ENCODE peak calls at places on chromosomes 7 and 10, in eight cellular contexts. One of them, this sample, is unnamed.

GRCh38 chr10:89213191-89213808 is 6.2 kb upstream of the CH25H start:
- DNase-seq in cardiac fibroblast: peak
- DNase-seq in NCI-H748 treated with DMSO at 0.1 percent for 48 hours: no peak
- DNase-seq in activated effector memory CD4-positive, alpha-beta T cell treated with anti-CD3 and anti-CD28 coated beads, Interleukin-2, amount 50 U/mL, for 16 hours: no peak
- DNase-seq in ovary: no peak
- DNase-seq in ACHN: peak
- DNase-seq in left kidney: peak
- DNase-seq in small intestine: peak
- DNase-seq in this sample: no peak

GRCh38 chr7:1901431-1902210 is 231.5 kb downstream of the ELFN1 start:
- DNase-seq in cardiac fibroblast: no peak
- DNase-seq in NCI-H748 treated with DMSO at 0.1 percent for 48 hours: no peak
- DNase-seq in activated effector memory CD4-positive, alpha-beta T cell treated with anti-CD3 and anti-CD28 coated beads, Interleukin-2, amount 50 U/mL, for 16 hours: no peak
- DNase-seq in ovary: peak
- DNase-seq in ACHN: no peak
- DNase-seq in left kidney: no peak
- DNase-seq in small intestine: no peak
- DNase-seq in this sample: no peak

GRCh38 chr10:91603931-91604331 is 28.9 kb downstream of the PPP1R3C start:
- DNase-seq in cardiac fibroblast: peak
- DNase-seq in NCI-H748 treated with DMSO at 0.1 percent for 48 hours: no peak
- DNase-seq in activated effector memory CD4-positive, alpha-beta T cell treated with anti-CD3 and anti-CD28 coated beads, Interleukin-2, amount 50 U/mL, for 16 hours: no peak
- DNase-seq in ovary: no peak
- DNase-seq in ACHN: peak
- DNase-seq in left kidney: peak
- DNase-seq in small intestine: no peak
- DNase-seq in this sample: no peak

GRCh38 chr7:158732483-158733219 is 28.0 kb upstream of the NCAPG2 start:
- DNase-seq in cardiac fibroblast: no peak
- DNase-seq in NCI-H748 treated with DMSO at 0.1 percent for 48 hours: no peak
- DNase-seq in activated effector memory CD4-positive, alpha-beta T cell treated with anti-CD3 and anti-CD28 coated beads, Interleukin-2, amount 50 U/mL, for 16 hours: no peak
- DNase-seq in ovary: no peak
- DNase-seq in ACHN: no peak
- DNase-seq in left kidney: no peak
- DNase-seq in small intestine: no peak
- DNase-seq in this sample: no peak

GRCh38 chr10:83607959-83608745 is 531.2 kb upstream of the GHITM start:
- DNase-seq in cardiac fibroblast: peak
- DNase-seq in NCI-H748 treated with DMSO at 0.1 percent for 48 hours: no peak
- DNase-seq in activated effector memory CD4-positive, alpha-beta T cell treated with anti-CD3 and anti-CD28 coated beads, Interleukin-2, amount 50 U/mL, for 16 hours: no peak
- DNase-seq in ovary: no peak
- DNase-seq in ACHN: no peak
- DNase-seq in left kidney: no peak
- DNase-seq in small intestine: no peak
- DNase-seq in this sample: no peak

GRCh38 chr7:101166909-101167644 is 1.7 kb upstream of the VGF start:
- DNase-seq in cardiac fibroblast: no peak
- DNase-seq in NCI-H748 treated with DMSO at 0.1 percent for 48 hours: no peak
- DNase-seq in activated effector memory CD4-positive, alpha-beta T cell treated with anti-CD3 and anti-CD28 coated beads, Interleukin-2, amount 50 U/mL, for 16 hours: no peak
- DNase-seq in ovary: no peak
- DNase-seq in ACHN: peak
- DNase-seq in left kidney: peak
- DNase-seq in small intestine: no peak
- DNase-seq in this sample: no peak

GRCh38 chr10:58041901-58042300 is 225.8 kb downstream of the IPMK start:
- DNase-seq in cardiac fibroblast: no peak
- DNase-seq in NCI-H748 treated with DMSO at 0.1 percent for 48 hours: no peak
- DNase-seq in activated effector memory CD4-positive, alpha-beta T cell treated with anti-CD3 and anti-CD28 coated beads, Interleukin-2, amount 50 U/mL, for 16 hours: no peak
- DNase-seq in ovary: no peak
- DNase-seq in ACHN: no peak
- DNase-seq in left kidney: no peak
- DNase-seq in small intestine: no peak
- DNase-seq in this sample: no peak

GRCh38 chr7:54831644-54832095 is 72.7 kb upstream of the SEC61G start:
- DNase-seq in cardiac fibroblast: no peak
- DNase-seq in NCI-H748 treated with DMSO at 0.1 percent for 48 hours: no peak
- DNase-seq in activated effector memory CD4-positive, alpha-beta T cell treated with anti-CD3 and anti-CD28 coated beads, Interleukin-2, amount 50 U/mL, for 16 hours: no peak
- DNase-seq in ovary: no peak
- DNase-seq in ACHN: peak
- DNase-seq in left kidney: no peak
- DNase-seq in small intestine: no peak
- DNase-seq in this sample: no peak

GRCh38 chr7:50552921-50553320 is 12.3 kb downstream of the DDC start:
- DNase-seq in cardiac fibroblast: peak
- DNase-seq in NCI-H748 treated with DMSO at 0.1 percent for 48 hours: no peak
- DNase-seq in activated effector memory CD4-positive, alpha-beta T cell treated with anti-CD3 and anti-CD28 coated beads, Interleukin-2, amount 50 U/mL, for 16 hours: no peak
- DNase-seq in ovary: peak
- DNase-seq in ACHN: peak
- DNase-seq in left kidney: peak
- DNase-seq in small intestine: no peak
- DNase-seq in this sample: peak

GRCh38 chr10:63713191-63714144 is 192.3 kb downstream of the REEP3 start:
- DNase-seq in cardiac fibroblast: peak
- DNase-seq in NCI-H748 treated with DMSO at 0.1 percent for 48 hours: no peak
- DNase-seq in activated effector memory CD4-positive, alpha-beta T cell treated with anti-CD3 and anti-CD28 coated beads, Interleukin-2, amount 50 U/mL, for 16 hours: no peak
- DNase-seq in ovary: peak
- DNase-seq in ACHN: no peak
- DNase-seq in left kidney: peak
- DNase-seq in small intestine: peak
- DNase-seq in this sample: no peak

GRCh38 chr10:125631806-125632205 is 51.2 kb downstream of the TEX36 start:
- DNase-seq in cardiac fibroblast: no peak
- DNase-seq in NCI-H748 treated with DMSO at 0.1 percent for 48 hours: no peak
- DNase-seq in activated effector memory CD4-positive, alpha-beta T cell treated with anti-CD3 and anti-CD28 coated beads, Interleukin-2, amount 50 U/mL, for 16 hours: no peak
- DNase-seq in ovary: no peak
- DNase-seq in ACHN: no peak
- DNase-seq in left kidney: no peak
- DNase-seq in small intestine: no peak
- DNase-seq in this sample: no peak

GRCh38 chr10:124995605-124996004 is 53.7 kb downstream of the ZRANB1 start:
- DNase-seq in cardiac fibroblast: no peak
- DNase-seq in NCI-H748 treated with DMSO at 0.1 percent for 48 hours: no peak
- DNase-seq in activated effector memory CD4-positive, alpha-beta T cell treated with anti-CD3 and anti-CD28 coated beads, Interleukin-2, amount 50 U/mL, for 16 hours: peak
- DNase-seq in ovary: no peak
- DNase-seq in ACHN: no peak
- DNase-seq in left kidney: no peak
- DNase-seq in small intestine: no peak
- DNase-seq in this sample: no peak

GRCh38 chr10:108521827-108522503 is 1357.5 kb upstream of the SORCS1 start:
- DNase-seq in cardiac fibroblast: no peak
- DNase-seq in NCI-H748 treated with DMSO at 0.1 percent for 48 hours: no peak
- DNase-seq in activated effector memory CD4-positive, alpha-beta T cell treated with anti-CD3 and anti-CD28 coated beads, Interleukin-2, amount 50 U/mL, for 16 hours: no peak
- DNase-seq in ovary: no peak
- DNase-seq in ACHN: no peak
- DNase-seq in left kidney: peak
- DNase-seq in small intestine: no peak
- DNase-seq in this sample: no peak

GRCh38 chr7:101125989-101126650 is 784 bp upstream of the SERPINE1 start:
- DNase-seq in cardiac fibroblast: peak
- DNase-seq in NCI-H748 treated with DMSO at 0.1 percent for 48 hours: no peak
- DNase-seq in activated effector memory CD4-positive, alpha-beta T cell treated with anti-CD3 and anti-CD28 coated beads, Interleukin-2, amount 50 U/mL, for 16 hours: no peak
- DNase-seq in ovary: peak
- DNase-seq in ACHN: no peak
- DNase-seq in left kidney: peak
- DNase-seq in small intestine: no peak
- DNase-seq in this sample: peak

GRCh38 chr10:47214520-47214919 is 85.5 kb upstream of the GDF10 start:
- DNase-seq in cardiac fibroblast: no peak
- DNase-seq in NCI-H748 treated with DMSO at 0.1 percent for 48 hours: no peak
- DNase-seq in activated effector memory CD4-positive, alpha-beta T cell treated with anti-CD3 and anti-CD28 coated beads, Interleukin-2, amount 50 U/mL, for 16 hours: no peak
- DNase-seq in ovary: no peak
- DNase-seq in ACHN: no peak
- DNase-seq in left kidney: no peak
- DNase-seq in small intestine: no peak
- DNase-seq in this sample: no peak

GRCh38 chr10:86017841-86018734 is 348.5 kb downstream of the GRID1 start:
- DNase-seq in cardiac fibroblast: no peak
- DNase-seq in NCI-H748 treated with DMSO at 0.1 percent for 48 hours: no peak
- DNase-seq in activated effector memory CD4-positive, alpha-beta T cell treated with anti-CD3 and anti-CD28 coated beads, Interleukin-2, amount 50 U/mL, for 16 hours: no peak
- DNase-seq in ovary: no peak
- DNase-seq in ACHN: no peak
- DNase-seq in left kidney: no peak
- DNase-seq in small intestine: no peak
- DNase-seq in this sample: no peak

GRCh38 chr10:63689768-63690167 is 168.6 kb downstream of the REEP3 start:
- DNase-seq in cardiac fibroblast: no peak
- DNase-seq in NCI-H748 treated with DMSO at 0.1 percent for 48 hours: no peak
- DNase-seq in activated effector memory CD4-positive, alpha-beta T cell treated with anti-CD3 and anti-CD28 coated beads, Interleukin-2, amount 50 U/mL, for 16 hours: no peak
- DNase-seq in ovary: no peak
- DNase-seq in ACHN: no peak
- DNase-seq in left kidney: no peak
- DNase-seq in small intestine: no peak
- DNase-seq in this sample: no peak

GRCh38 chr10:84429926-84430520 is 101.6 kb downstream of the CCSER2 start:
- DNase-seq in cardiac fibroblast: peak
- DNase-seq in NCI-H748 treated with DMSO at 0.1 percent for 48 hours: peak
- DNase-seq in activated effector memory CD4-positive, alpha-beta T cell treated with anti-CD3 and anti-CD28 coated beads, Interleukin-2, amount 50 U/mL, for 16 hours: peak
- DNase-seq in ovary: peak
- DNase-seq in ACHN: peak
- DNase-seq in left kidney: peak
- DNase-seq in small intestine: peak
- DNase-seq in this sample: peak

GRCh38 chr10:96840841-96841518 is 8.9 kb downstream of the LCOR start:
- DNase-seq in cardiac fibroblast: peak
- DNase-seq in NCI-H748 treated with DMSO at 0.1 percent for 48 hours: no peak
- DNase-seq in activated effector memory CD4-positive, alpha-beta T cell treated with anti-CD3 and anti-CD28 coated beads, Interleukin-2, amount 50 U/mL, for 16 hours: no peak
- DNase-seq in ovary: no peak
- DNase-seq in ACHN: peak
- DNase-seq in left kidney: no peak
- DNase-seq in small intestine: peak
- DNase-seq in this sample: no peak

GRCh38 chr10:49615721-49616120 is 1.9 kb downstream of the CHAT start:
- DNase-seq in cardiac fibroblast: no peak
- DNase-seq in NCI-H748 treated with DMSO at 0.1 percent for 48 hours: no peak
- DNase-seq in activated effector memory CD4-positive, alpha-beta T cell treated with anti-CD3 and anti-CD28 coated beads, Interleukin-2, amount 50 U/mL, for 16 hours: peak
- DNase-seq in ovary: no peak
- DNase-seq in ACHN: no peak
- DNase-seq in left kidney: no peak
- DNase-seq in small intestine: no peak
- DNase-seq in this sample: no peak

GRCh38 chr10:33335800-33336605 is 1.5 kb upstream of the NRP1 start:
- DNase-seq in cardiac fibroblast: peak
- DNase-seq in NCI-H748 treated with DMSO at 0.1 percent for 48 hours: no peak
- DNase-seq in activated effector memory CD4-positive, alpha-beta T cell treated with anti-CD3 and anti-CD28 coated beads, Interleukin-2, amount 50 U/mL, for 16 hours: peak
- DNase-seq in ovary: peak
- DNase-seq in ACHN: peak
- DNase-seq in left kidney: peak
- DNase-seq in small intestine: peak
- DNase-seq in this sample: peak

GRCh38 chr7:117669818-117670217 is 190.0 kb downstream of the CFTR start:
- DNase-seq in cardiac fibroblast: no peak
- DNase-seq in NCI-H748 treated with DMSO at 0.1 percent for 48 hours: no peak
- DNase-seq in activated effector memory CD4-positive, alpha-beta T cell treated with anti-CD3 and anti-CD28 coated beads, Interleukin-2, amount 50 U/mL, for 16 hours: no peak
- DNase-seq in ovary: no peak
- DNase-seq in ACHN: no peak
- DNase-seq in left kidney: peak
- DNase-seq in small intestine: no peak
- DNase-seq in this sample: no peak

GRCh38 chr7:41113663-41114062 is 589.2 kb downstream of the INHBA start:
- DNase-seq in cardiac fibroblast: no peak
- DNase-seq in NCI-H748 treated with DMSO at 0.1 percent for 48 hours: no peak
- DNase-seq in activated effector memory CD4-positive, alpha-beta T cell treated with anti-CD3 and anti-CD28 coated beads, Interleukin-2, amount 50 U/mL, for 16 hours: no peak
- DNase-seq in ovary: no peak
- DNase-seq in ACHN: no peak
- DNase-seq in left kidney: no peak
- DNase-seq in small intestine: no peak
- DNase-seq in this sample: no peak

GRCh38 chr7:79241288-79242055 is 212.0 kb downstream of the MAGI2 start:
- DNase-seq in cardiac fibroblast: peak
- DNase-seq in NCI-H748 treated with DMSO at 0.1 percent for 48 hours: no peak
- DNase-seq in activated effector memory CD4-positive, alpha-beta T cell treated with anti-CD3 and anti-CD28 coated beads, Interleukin-2, amount 50 U/mL, for 16 hours: no peak
- DNase-seq in ovary: no peak
- DNase-seq in ACHN: peak
- DNase-seq in left kidney: no peak
- DNase-seq in small intestine: no peak
- DNase-seq in this sample: peak

GRCh38 chr7:137967143-137968018 is 34.5 kb downstream of the CREB3L2 start:
- DNase-seq in cardiac fibroblast: peak
- DNase-seq in NCI-H748 treated with DMSO at 0.1 percent for 48 hours: no peak
- DNase-seq in activated effector memory CD4-positive, alpha-beta T cell treated with anti-CD3 and anti-CD28 coated beads, Interleukin-2, amount 50 U/mL, for 16 hours: no peak
- DNase-seq in ovary: no peak
- DNase-seq in ACHN: peak
- DNase-seq in left kidney: peak
- DNase-seq in small intestine: no peak
- DNase-seq in this sample: no peak

GRCh38 chr7:138890782-138891445 is 90.3 kb downstream of the KIAA1549 start:
- DNase-seq in cardiac fibroblast: no peak
- DNase-seq in NCI-H748 treated with DMSO at 0.1 percent for 48 hours: peak
- DNase-seq in activated effector memory CD4-positive, alpha-beta T cell treated with anti-CD3 and anti-CD28 coated beads, Interleukin-2, amount 50 U/mL, for 16 hours: no peak
- DNase-seq in ovary: no peak
- DNase-seq in ACHN: no peak
- DNase-seq in left kidney: peak
- DNase-seq in small intestine: no peak
- DNase-seq in this sample: peak

GRCh38 chr7:30896783-30897617 is 14.7 kb upstream of the AQP1 start:
- DNase-seq in cardiac fibroblast: no peak
- DNase-seq in NCI-H748 treated with DMSO at 0.1 percent for 48 hours: no peak
- DNase-seq in activated effector memory CD4-positive, alpha-beta T cell treated with anti-CD3 and anti-CD28 coated beads, Interleukin-2, amount 50 U/mL, for 16 hours: no peak
- DNase-seq in ovary: no peak
- DNase-seq in ACHN: peak
- DNase-seq in left kidney: peak
- DNase-seq in small intestine: peak
- DNase-seq in this sample: no peak